ENCODE peak calls at places on chromosomes 12 and 14, in four cellular contexts. One of them, this sample, is unnamed.

GRCh38 chr12:109264095-109264942 is 44.8 kb downstream of the FOXN4 start:
- DNase-seq in esophagus squamous epithelium: no peak
- DNase-seq in A549: peak
- DNase-seq in Peyer's patch: peak
- DNase-seq in this sample: peak

GRCh38 chr12:70664463-70664862 is 27.2 kb upstream of the PTPRB start:
- DNase-seq in esophagus squamous epithelium: no peak
- DNase-seq in A549: no peak
- DNase-seq in Peyer's patch: no peak
- DNase-seq in this sample: peak

GRCh38 chr12:32504626-32505025 is 105.3 kb downstream of the FGD4 start:
- DNase-seq in esophagus squamous epithelium: no peak
- DNase-seq in A549: no peak
- DNase-seq in Peyer's patch: no peak
- DNase-seq in this sample: no peak

GRCh38 chr12:59084758-59085383 is 164.6 kb upstream of the LRIG3 start:
- DNase-seq in esophagus squamous epithelium: no peak
- DNase-seq in A549: no peak
- DNase-seq in Peyer's patch: no peak
- DNase-seq in this sample: no peak

GRCh38 chr14:22536853-22537338 is 52.1 kb downstream of the DAD1 start:
- DNase-seq in esophagus squamous epithelium: no peak
- DNase-seq in A549: peak
- DNase-seq in Peyer's patch: peak
- DNase-seq in this sample: peak

GRCh38 chr12:118164798-118165486 is 29.0 kb downstream of the PEBP1 start:
- DNase-seq in esophagus squamous epithelium: no peak
- DNase-seq in A549: peak
- DNase-seq in Peyer's patch: no peak
- DNase-seq in this sample: peak

GRCh38 chr14:75831971-75832370 is 149.8 kb downstream of the TGFB3 start:
- DNase-seq in esophagus squamous epithelium: no peak
- DNase-seq in A549: peak
- DNase-seq in Peyer's patch: no peak
- DNase-seq in this sample: no peak

GRCh38 chr14:104968541-104969401 is 9.4 kb downstream of the AHNAK2 start:
- DNase-seq in esophagus squamous epithelium: no peak
- DNase-seq in A549: peak
- DNase-seq in Peyer's patch: no peak
- DNase-seq in this sample: no peak

GRCh38 chr12:48640854-48641253 is 41.2 kb downstream of the KANSL2 start:
- DNase-seq in esophagus squamous epithelium: no peak
- DNase-seq in A549: no peak
- DNase-seq in Peyer's patch: no peak
- DNase-seq in this sample: no peak

GRCh38 chr14:99566009-99566389 is 38.0 kb downstream of the CCDC85C start:
- DNase-seq in esophagus squamous epithelium: no peak
- DNase-seq in A549: no peak
- DNase-seq in Peyer's patch: no peak
- DNase-seq in this sample: no peak

GRCh38 chr12:62922539-62922938 is 12.4 kb downstream of the PPM1H start:
- DNase-seq in esophagus squamous epithelium: no peak
- DNase-seq in A549: no peak
- DNase-seq in Peyer's patch: no peak
- DNase-seq in this sample: no peak

GRCh38 chr14:76961631-76962302 is 66.7 kb downstream of the IRF2BPL start:
- DNase-seq in esophagus squamous epithelium: peak
- DNase-seq in A549: peak
- DNase-seq in Peyer's patch: peak
- DNase-seq in this sample: peak

GRCh38 chr12:8781326-8781725 is 41.1 kb upstream of the A2ML1 start:
- DNase-seq in esophagus squamous epithelium: no peak
- DNase-seq in A549: no peak
- DNase-seq in Peyer's patch: no peak
- DNase-seq in this sample: no peak

GRCh38 chr12:49121047-49121696 is 10.0 kb downstream of the TUBA1B start:
- DNase-seq in esophagus squamous epithelium: no peak
- DNase-seq in A549: peak
- DNase-seq in Peyer's patch: no peak
- DNase-seq in this sample: no peak

GRCh38 chr12:71639341-71639760 is 24.3 kb downstream of the ZFC3H1 start:
- DNase-seq in esophagus squamous epithelium: no peak
- DNase-seq in A549: peak
- DNase-seq in Peyer's patch: no peak
- DNase-seq in this sample: no peak

GRCh38 chr12:123971770-123972447 is 722 bp downstream of the CCDC92 start:
- DNase-seq in esophagus squamous epithelium: no peak
- DNase-seq in A549: peak
- DNase-seq in Peyer's patch: peak
- DNase-seq in this sample: peak

GRCh38 chr12:120421701-120422100 is 16.2 kb upstream of the COX6A1 start:
- DNase-seq in esophagus squamous epithelium: no peak
- DNase-seq in A549: no peak
- DNase-seq in Peyer's patch: no peak
- DNase-seq in this sample: no peak

GRCh38 chr14:24071144-24071697 is at the start of gene CPNE6:
- DNase-seq in esophagus squamous epithelium: no peak
- DNase-seq in A549: no peak
- DNase-seq in Peyer's patch: no peak
- DNase-seq in this sample: no peak

GRCh38 chr12:104249017-104249416 is 33.4 kb downstream of the TXNRD1 start:
- DNase-seq in esophagus squamous epithelium: no peak
- DNase-seq in A549: no peak
- DNase-seq in Peyer's patch: no peak
- DNase-seq in this sample: no peak

GRCh38 chr12:104250366-104251125 is 35.0 kb downstream of the TXNRD1 start:
- DNase-seq in esophagus squamous epithelium: no peak
- DNase-seq in A549: no peak
- DNase-seq in Peyer's patch: no peak
- DNase-seq in this sample: no peak

GRCh38 chr12:104248444-104248843 is 32.9 kb downstream of the TXNRD1 start:
- DNase-seq in esophagus squamous epithelium: no peak
- DNase-seq in A549: no peak
- DNase-seq in Peyer's patch: no peak
- DNase-seq in this sample: no peak

GRCh38 chr12:104243971-104244370 is 28.4 kb downstream of the TXNRD1 start:
- DNase-seq in esophagus squamous epithelium: no peak
- DNase-seq in A549: no peak
- DNase-seq in Peyer's patch: no peak
- DNase-seq in this sample: no peak

DNA sequence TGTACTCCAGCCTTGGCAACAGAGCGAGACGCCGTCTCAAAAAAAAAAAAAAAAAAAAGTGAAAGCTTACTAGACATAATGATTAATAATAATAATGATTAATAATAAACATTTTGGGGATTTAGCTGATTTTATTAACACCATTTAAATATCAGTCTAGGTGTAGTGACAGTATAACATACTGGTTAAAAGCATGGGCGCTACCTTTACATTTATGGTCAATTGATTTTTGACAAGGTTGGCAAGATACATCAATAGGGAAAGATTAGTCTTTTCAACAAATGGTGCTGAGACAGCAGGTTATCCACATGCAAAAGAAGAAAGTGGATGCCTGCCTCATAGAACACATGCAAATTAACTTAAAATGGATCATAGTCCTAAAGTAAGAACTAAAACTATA is 34.3 kb downstream of the TXNRD1 start:
- DNase-seq in esophagus squamous epithelium: no peak
- DNase-seq in A549: peak
- DNase-seq in Peyer's patch: no peak
- DNase-seq in this sample: no peak
- TF ChIP-seq POLR2A in esophagus squamous epithelium: no peak
- TF ChIP-seq POLR2A in A549: no peak
- TF ChIP-seq POLR2A in Peyer's patch: no peak
- TF ChIP-seq POLR2A in this sample: no peak

GRCh38 chr12:6569786-6570185 is 1.7 kb upstream of the NOP2 start:
- DNase-seq in esophagus squamous epithelium: no peak
- DNase-seq in A549: no peak
- DNase-seq in Peyer's patch: no peak
- DNase-seq in this sample: no peak

GRCh38 chr12:6567112-6567680 is 895 bp downstream of the NOP2 start:
- DNase-seq in esophagus squamous epithelium: no peak
- DNase-seq in A549: no peak
- DNase-seq in Peyer's patch: no peak
- DNase-seq in this sample: no peak

GRCh38 chr12:6570264-6570887 is 2.3 kb upstream of the NOP2 start:
- DNase-seq in esophagus squamous epithelium: no peak
- DNase-seq in A549: peak
- DNase-seq in Peyer's patch: peak
- DNase-seq in this sample: peak

GRCh38 chr12:6569312-6569711 is 1.2 kb upstream of the NOP2 start:
- DNase-seq in esophagus squamous epithelium: no peak
- DNase-seq in A549: no peak
- DNase-seq in Peyer's patch: no peak
- DNase-seq in this sample: no peak

DNA sequence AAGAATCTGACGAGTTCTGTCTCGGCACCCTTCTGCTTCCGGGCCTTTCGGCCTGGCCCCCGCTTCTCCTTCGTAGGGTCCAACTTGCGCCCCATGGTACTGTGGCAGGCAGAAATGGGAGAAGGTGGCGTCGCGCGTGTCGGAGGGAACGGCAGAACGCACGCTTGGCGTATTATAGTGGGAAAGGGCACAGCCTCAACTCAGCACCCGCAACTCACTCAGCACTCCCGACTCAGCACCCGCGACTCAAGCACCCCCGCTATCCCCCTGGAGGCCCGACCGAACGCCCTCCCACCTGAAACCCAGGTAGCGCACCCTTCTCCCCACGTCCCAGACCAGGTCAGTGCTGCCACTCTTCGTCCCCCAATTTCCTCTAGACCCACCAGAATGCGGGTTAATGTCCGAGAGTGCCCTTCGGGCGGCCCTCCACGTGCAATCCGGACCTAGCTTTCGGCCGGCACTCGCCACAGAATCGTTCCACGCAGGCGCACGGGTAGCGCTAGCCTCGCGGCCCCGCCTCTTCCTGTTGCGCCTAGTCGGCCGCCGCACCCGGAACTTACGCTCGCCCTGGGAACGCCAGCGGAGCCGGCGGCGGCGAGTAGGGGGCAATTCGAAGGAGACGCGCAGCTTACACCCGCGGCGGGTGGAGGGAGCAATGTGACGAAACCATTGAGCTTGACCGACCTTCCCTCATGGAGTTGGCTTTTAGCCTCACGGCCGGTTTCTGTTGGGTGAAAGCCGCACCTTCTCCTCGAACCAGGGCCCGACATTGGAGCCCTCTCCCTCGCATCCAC is at the start of gene NOP2:
- DNase-seq in esophagus squamous epithelium: peak
- DNase-seq in A549: peak
- DNase-seq in Peyer's patch: peak
- DNase-seq in this sample: peak
- TF ChIP-seq POLR2A in esophagus squamous epithelium: peak
- TF ChIP-seq POLR2A in A549: peak
- TF ChIP-seq POLR2A in Peyer's patch: peak
- TF ChIP-seq POLR2A in this sample: peak

GRCh38 chr14:96362965-96363750 is at the start of the genes ATG2B and GSKIP:
- DNase-seq in esophagus squamous epithelium: peak
- DNase-seq in A549: peak
- DNase-seq in Peyer's patch: peak
- DNase-seq in this sample: peak
- TF ChIP-seq POLR2A in esophagus squamous epithelium: peak
- TF ChIP-seq POLR2A in A549: peak
- TF ChIP-seq POLR2A in Peyer's patch: peak
- TF ChIP-seq POLR2A in this sample: peak

GRCh38 chr14:81471062-81471461 is 62.6 kb downstream of the SEL1L start:
- DNase-seq in esophagus squamous epithelium: no peak
- DNase-seq in A549: no peak
- DNase-seq in Peyer's patch: no peak
- DNase-seq in this sample: no peak

GRCh38 chr14:81472096-81472800 is 61.4 kb downstream of the SEL1L start:
- DNase-seq in esophagus squamous epithelium: no peak
- DNase-seq in A549: no peak
- DNase-seq in Peyer's patch: no peak
- DNase-seq in this sample: no peak

GRCh38 chr14:81465507-81466228 is 65.5 kb upstream of the STON2 start:
- DNase-seq in esophagus squamous epithelium: no peak
- DNase-seq in A549: no peak
- DNase-seq in Peyer's patch: no peak
- DNase-seq in this sample: no peak

GRCh38 chr14:81464253-81465001 is 64.3 kb upstream of the STON2 start:
- DNase-seq in esophagus squamous epithelium: no peak
- DNase-seq in A549: peak
- DNase-seq in Peyer's patch: peak
- DNase-seq in this sample: peak

DNA sequence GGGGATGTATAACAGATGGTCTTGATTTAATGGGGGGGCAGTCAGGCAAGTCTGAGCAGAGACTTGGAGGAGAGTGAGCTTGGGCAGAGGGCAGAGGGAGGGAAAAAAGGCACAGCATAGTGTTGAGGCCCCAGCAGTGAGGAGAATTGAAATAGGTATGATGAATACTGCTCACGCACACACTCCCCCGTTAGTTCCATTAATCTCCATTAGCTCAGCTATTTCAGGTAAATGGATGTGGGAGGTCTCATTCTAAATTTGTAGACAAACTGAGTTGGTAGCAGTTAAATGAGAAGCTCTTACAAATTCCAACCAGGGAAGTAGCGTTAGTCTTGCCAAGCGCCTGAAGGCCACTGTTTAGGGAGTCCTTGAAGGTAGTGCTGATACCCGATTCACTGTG is 66.7 kb upstream of the STON2 start:
- DNase-seq in esophagus squamous epithelium: no peak
- DNase-seq in A549: no peak
- DNase-seq in Peyer's patch: no peak
- DNase-seq in this sample: no peak
- TF ChIP-seq POLR2A in esophagus squamous epithelium: no peak
- TF ChIP-seq POLR2A in A549: no peak
- TF ChIP-seq POLR2A in Peyer's patch: no peak
- TF ChIP-seq POLR2A in this sample: no peak

This sample was measured in H54.